ENCODE peak calls at places on chromosomes 11 and 22, in ten cellular contexts. Q, N, M, A, S, U, F, T, P and R are unnamed samples.
A peak's percentile ranks its signal among the peaks of the same experiment; 100 is the strongest.

GRCh38 chr22:20605328-20605727 is 97.9 kb downstream of the MED15 start:
- DNase-seq in Q (no peak), N (no peak), M (no peak), A (no peak), S (no peak), U (no peak), F (no peak), T (no peak), P (no peak), R (peak; percentile 45)

GRCh38 chr11:7576671-7577225 is 62.9 kb downstream of the PPFIBP2 start:
- DNase-seq in Q (no peak), N (peak; percentile 75), M (peak; percentile 50), A (no peak), S (peak; percentile 36), U (no peak), F (peak; percentile 41), T (no peak), P (no peak), R (no peak)

GRCh38 chr11:445765-446588 is 4.1 kb upstream of the PTDSS2 start:
- DNase-seq in Q (no peak), N (no peak), M (no peak), A (no peak), S (no peak), U (peak; percentile 77), F (no peak), T (no peak), P (no peak), R (no peak)

GRCh38 chr11:67484847-67485311 is 2.1 kb downstream of the AIP start:
- DNase-seq in Q (no peak), N (peak; percentile 68), M (no peak), A (no peak), S (no peak), U (peak; percentile 57), F (no peak), T (no peak), P (no peak), R (no peak)

GRCh38 chr11:108754901-108755625 is 90.2 kb downstream of the DDX10 start:
- DNase-seq in Q (no peak), N (peak; percentile 65), M (no peak), A (no peak), S (no peak), U (no peak), F (peak; percentile 27), T (no peak), P (no peak), R (no peak)

GRCh38 chr11:7538023-7538422 is 24.2 kb downstream of the PPFIBP2 start:
- DNase-seq in Q (no peak), N (peak; percentile 73), M (no peak), A (no peak), S (no peak), U (no peak), F (peak; percentile 61), T (no peak), P (no peak), R (no peak)

GRCh38 chr11:128361451-128362020 is 225.8 kb downstream of the ETS1 start:
- DNase-seq in Q (no peak), N (no peak), M (no peak), A (no peak), S (peak; percentile 13), U (no peak), F (no peak), T (no peak), P (peak; percentile 52), R (no peak)

GRCh38 chr11:10688401-10688800 is 5.2 kb downstream of the IRAG1 start:
- DNase-seq in Q (no peak), N (no peak), M (no peak), A (peak; percentile 90), S (no peak), U (no peak), F (no peak), T (no peak), P (no peak), R (no peak)

GRCh38 chr11:35567737-35568465 is 42.5 kb upstream of the PAMR1 start:
- DNase-seq in Q (no peak), N (no peak), M (no peak), A (peak; percentile 94), S (no peak), U (no peak), F (no peak), T (no peak), P (no peak), R (peak; percentile 74)

GRCh38 chr22:44408227-44409192 is 89.5 kb downstream of the RTL6 start:
- DNase-seq in Q (no peak), N (peak; percentile 44), M (no peak), A (no peak), S (no peak), U (no peak), F (no peak), T (no peak), P (no peak), R (no peak)

GRCh38 chr22:19149047-19149883 is 827 bp downstream of the GSC2 start:
- DNase-seq in Q (peak; percentile 67), N (no peak), M (no peak), A (peak; percentile 42), S (peak; percentile 8), U (no peak), F (no peak), T (no peak), P (no peak), R (no peak)

GRCh38 chr22:35558719-35559118 is 18.1 kb downstream of the RASD2 start:
- DNase-seq in Q (no peak), N (no peak), M (no peak), A (no peak), S (no peak), U (no peak), F (no peak), T (no peak), P (no peak), R (no peak)

GRCh38 chr11:126662055-126662790 is 306.7 kb downstream of the ST3GAL4 start:
- DNase-seq in Q (no peak), N (no peak), M (no peak), A (no peak), S (no peak), U (no peak), F (no peak), T (no peak), P (no peak), R (no peak)

GRCh38 chr11:125591659-125592304 is 870 bp upstream of the STT3A start:
- DNase-seq in Q (peak; percentile 79), N (peak; percentile 78), M (peak; percentile 21), A (peak; percentile 45), S (peak; percentile 51), U (peak; percentile 37), F (peak; percentile 43), T (no peak), P (no peak), R (peak; percentile 42)

GRCh38 chr11:114076974-114077373 is 17.5 kb downstream of the ZBTB16 start:
- DNase-seq in Q (peak; percentile 25), N (peak; percentile 49), M (no peak), A (no peak), S (peak; percentile 80), U (no peak), F (no peak), T (no peak), P (no peak), R (no peak)

DNA sequence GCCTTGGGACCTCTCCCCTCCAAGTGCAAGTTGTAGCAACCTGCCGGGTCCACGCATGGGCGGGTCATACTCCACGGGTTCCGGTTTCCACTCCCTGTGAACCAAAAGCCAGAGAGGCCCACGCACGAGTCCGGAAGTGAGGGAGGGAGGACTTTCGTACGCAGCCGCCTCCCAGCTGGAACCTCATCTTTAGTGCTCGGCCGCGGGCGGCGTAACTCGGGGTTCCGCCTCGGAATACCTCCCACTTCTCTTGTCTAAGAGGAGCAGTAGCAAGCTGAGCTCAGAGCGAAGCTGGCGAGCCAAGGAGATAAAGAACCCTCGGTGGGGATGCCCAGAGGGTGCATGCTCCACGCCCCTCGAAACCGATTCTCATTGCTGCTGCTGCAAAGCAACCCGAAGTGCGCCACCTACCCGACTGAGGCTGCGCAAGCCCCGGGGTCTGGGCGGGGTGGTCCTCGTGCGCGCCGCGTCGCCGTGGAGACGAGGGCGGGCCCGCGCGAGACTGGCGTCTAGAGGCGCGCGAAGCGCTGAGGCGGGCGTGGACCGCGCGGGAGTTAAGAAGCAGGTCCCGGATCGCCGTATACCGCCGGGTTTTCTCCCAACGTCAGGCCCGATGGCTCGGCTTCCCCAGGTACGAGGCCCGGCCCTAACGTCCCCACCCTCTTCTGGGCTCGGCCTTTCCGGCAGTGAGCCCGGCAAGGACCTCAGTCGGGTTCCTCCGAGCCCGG is at the start of gene SFI1:
- DNase-seq in Q (peak; percentile 93), N (peak; percentile 95), M (peak; percentile 92), A (peak; percentile 89), S (peak; percentile 92), U (peak; percentile 95), F (peak; percentile 92), T (peak; percentile 71), P (peak; percentile 72), R (peak; percentile 89)
- TF ChIP-seq CTCF in Q (peak; percentile 48), N (no peak), M (peak; percentile 30), A (no peak), S (peak; percentile 41), U (peak; percentile 16), F (peak; percentile 23), T (peak; percentile 2), P (peak; percentile 29), R (peak; percentile 43)

GRCh38 chr11:64857485-64857884 is 13.0 kb upstream of the CDC42BPG start:
- DNase-seq in Q (no peak), N (no peak), M (no peak), A (no peak), S (no peak), U (no peak), F (no peak), T (no peak), P (no peak), R (no peak)
- H3K9me3 ChIP-seq in Q (no peaks in the 10 kb centered on the region), N (no peaks in the 10 kb centered on the region), M (no peaks in the 10 kb centered on the region), A (no peaks in the 10 kb centered on the region), S (no peaks in the 10 kb centered on the region), U (no peaks in the 10 kb centered on the region), F (no peaks in the 10 kb centered on the region), T (no peaks in the 10 kb centered on the region), P (peaks cover 13% of the 10 kb centered on the region), R (no peaks in the 10 kb centered on the region)

GRCh38 chr11:2433106-2433925 is 11.0 kb downstream of the TRPM5 start:
- DNase-seq in Q (no peak), N (no peak), M (peak; percentile 6), A (no peak), S (no peak), U (no peak), F (no peak), T (no peak), P (no peak), R (peak; percentile 55)
- H3K27ac ChIP-seq in Q (no peak overlapping the region), N (no peak overlapping the region), M (no peak overlapping the region), A (no peak overlapping the region), S (no peak overlapping the region), U (no peak overlapping the region), F (no peak overlapping the region), T (no peak overlapping the region), P (no peak overlapping the region), R (no peak overlapping the region)

DNA sequence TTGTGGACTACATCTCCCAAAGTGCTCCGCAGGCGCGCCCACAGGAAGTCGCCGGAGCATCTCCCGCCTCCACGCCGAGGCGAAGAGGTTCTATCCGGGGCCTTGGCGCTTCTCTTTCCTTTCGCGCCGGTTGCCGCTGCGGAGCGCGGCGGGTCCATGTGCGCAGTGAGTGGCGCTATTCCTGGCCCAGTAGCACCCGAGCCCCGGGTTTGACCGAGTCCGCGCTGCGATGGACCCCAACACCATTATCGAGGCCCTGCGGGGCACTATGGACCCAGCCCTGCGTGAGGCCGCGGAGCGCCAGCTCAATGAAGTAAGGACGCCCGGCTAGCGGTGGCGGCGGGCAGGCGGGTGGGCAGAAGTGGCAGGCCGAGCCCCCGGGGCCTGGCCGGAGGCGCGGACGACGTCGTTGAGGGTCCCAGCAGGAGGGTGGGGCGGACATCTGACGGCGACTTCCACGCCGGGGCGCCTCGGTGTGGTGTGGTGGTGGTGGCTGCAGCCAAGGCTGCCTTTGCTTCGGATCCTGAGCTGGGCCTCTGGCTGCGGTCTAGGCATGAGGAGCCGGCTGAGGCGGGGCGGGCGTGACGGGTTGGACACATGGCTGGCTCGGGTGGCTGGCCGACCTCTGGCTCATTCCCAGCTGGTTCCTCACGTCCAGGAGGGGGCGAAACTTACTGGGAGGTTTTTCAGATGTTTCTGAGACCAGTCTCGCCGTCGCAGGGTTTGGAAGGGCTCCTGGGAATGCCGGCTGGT is at the start of gene IPO7:
- DNase-seq in Q (peak; percentile 95), N (peak; percentile 95), M (peak; percentile 89), A (peak; percentile 89), S (peak; percentile 92), U (peak; percentile 92), F (peak; percentile 86), T (peak; percentile 39), P (peak; percentile 68), R (peak; percentile 91)
- TF ChIP-seq CTCF in Q (peak; percentile 33), N (peak; percentile 8), M (peak; percentile 23), A (peak; percentile 18), S (peak; percentile 32), U (no peak), F (peak; percentile 9), T (no peak), P (peak; percentile 49), R (peak; percentile 30)